ENCODE peak calls at places on chromosomes 1 and 21, in eight cellular contexts. U, G, W, B, S, L, I and O are unnamed samples. For H3K27me3, the result is how much of the 10 kb centered on the place peaks cover.

GRCh38 chr21:46284077-46284644 is 1.2 kb downstream of the MCM3AP start:
- DNase-seq in U (peak), G (no peak), W (no peak), B (no peak), S (no peak), L (no peak), I (no peak), O (no peak)

GRCh38 chr1:225958041-225958440 is 17.0 kb upstream of the LEFTY2 start:
- DNase-seq in U (no peak), G (no peak), W (no peak), B (no peak), S (no peak), L (no peak), I (no peak), O (no peak)

GRCh38 chr1:20402585-20403422 is 83.2 kb downstream of the CAMK2N1 start:
- DNase-seq in U (no peak), G (no peak), W (peak), B (no peak), S (no peak), L (no peak), I (no peak), O (no peak)

GRCh38 chr1:110292031-110292300 is 47.2 kb upstream of the RBM15 start:
- DNase-seq in U (no peak), G (no peak), W (no peak), B (no peak), S (no peak), L (no peak), I (no peak), O (no peak)

GRCh38 chr1:208081972-208082371 is 162.2 kb downstream of the PLXNA2 start:
- DNase-seq in U (no peak), G (no peak), W (no peak), B (no peak), S (no peak), L (no peak), I (no peak), O (no peak)

GRCh38 chr1:115302390-115302961 is 35.6 kb downstream of the NGF start:
- DNase-seq in U (no peak), G (no peak), W (no peak), B (no peak), S (no peak), L (no peak), I (peak), O (no peak)

GRCh38 chr1:86478747-86479146 is 10.0 kb downstream of the CLCA1 start:
- DNase-seq in U (no peak), G (no peak), W (no peak), B (no peak), S (no peak), L (no peak), I (no peak), O (no peak)

GRCh38 chr1:175005085-175005783 is 5.5 kb downstream of the CACYBP start:
- DNase-seq in U (no peak), G (no peak), W (no peak), B (no peak), S (no peak), L (no peak), I (no peak), O (no peak)

GRCh38 chr1:67524143-67525052 is 94.2 kb upstream of the SERBP1 start:
- DNase-seq in U (no peak), G (peak), W (no peak), B (no peak), S (no peak), L (no peak), I (no peak), O (no peak)

GRCh38 chr1:170964506-170964905 is 29.2 kb downstream of the MROH9 start:
- DNase-seq in U (no peak), G (no peak), W (no peak), B (no peak), S (no peak), L (no peak), I (no peak), O (no peak)

GRCh38 chr1:116150368-116150767 is 39.2 kb downstream of the MAB21L3 start:
- DNase-seq in U (no peak), G (no peak), W (no peak), B (no peak), S (no peak), L (no peak), I (no peak), O (no peak)

GRCh38 chr1:18640228-18641004 is 9.8 kb downstream of the PAX7 start:
- DNase-seq in U (no peak), G (no peak), W (no peak), B (no peak), S (no peak), L (no peak), I (no peak), O (no peak)

GRCh38 chr1:101200513-101200912 is 36.3 kb upstream of the S1PR1 start:
- DNase-seq in U (no peak), G (peak), W (no peak), B (peak), S (no peak), L (no peak), I (no peak), O (no peak)

GRCh38 chr1:248828845-248829244 is 3.1 kb upstream of the SH3BP5L start:
- DNase-seq in U (no peak), G (no peak), W (no peak), B (no peak), S (no peak), L (no peak), I (no peak), O (no peak)

GRCh38 chr1:224092601-224093000 is 21.3 kb upstream of the FBXO28 start:
- DNase-seq in U (no peak), G (no peak), W (no peak), B (no peak), S (no peak), L (no peak), I (no peak), O (no peak)

GRCh38 chr1:37305841-37306240 is 168.5 kb upstream of the ZC3H12A start:
- DNase-seq in U (no peak), G (no peak), W (no peak), B (no peak), S (no peak), L (no peak), I (no peak), O (no peak)

GRCh38 chr1:23555949-23556640 is 3.2 kb downstream of the ID3 start:
- DNase-seq in U (peak), G (peak), W (no peak), B (peak), S (no peak), L (peak), I (no peak), O (no peak)

GRCh38 chr1:109263597-109264378 is 14.4 kb downstream of the CELSR2 start:
- DNase-seq in U (peak), G (peak), W (peak), B (peak), S (peak), L (peak), I (peak), O (peak)

GRCh38 chr1:243407284-243408018 is 151.6 kb downstream of the SDCCAG8 start:
- DNase-seq in U (no peak), G (no peak), W (no peak), B (no peak), S (no peak), L (no peak), I (no peak), O (no peak)

GRCh38 chr1:39892611-39893595 is 8.8 kb downstream of the MYCL start:
- DNase-seq in U (no peak), G (no peak), W (no peak), B (no peak), S (no peak), L (no peak), I (no peak), O (peak)

GRCh38 chr1:236736761-236737160 is 50.5 kb downstream of the ACTN2 start:
- DNase-seq in U (no peak), G (no peak), W (no peak), B (no peak), S (no peak), L (no peak), I (no peak), O (no peak)

GRCh38 chr1:35282172-35282571 is 13.7 kb downstream of the ZMYM4 start:
- DNase-seq in U (no peak), G (no peak), W (no peak), B (no peak), S (no peak), L (no peak), I (no peak), O (no peak)

GRCh38 chr1:18776777-18777176 is 82.7 kb downstream of the TAS1R2 start:
- DNase-seq in U (no peak), G (no peak), W (no peak), B (no peak), S (no peak), L (no peak), I (no peak), O (no peak)

GRCh38 chr1:168491527-168492164 is 52.2 kb downstream of the XCL2 start:
- DNase-seq in U (no peak), G (no peak), W (no peak), B (no peak), S (no peak), L (no peak), I (no peak), O (no peak)

GRCh38 chr1:20366076-20366765 is 75.5 kb downstream of the VWA5B1 start:
- DNase-seq in U (peak), G (no peak), W (no peak), B (no peak), S (no peak), L (peak), I (no peak), O (no peak)

GRCh38 chr21:34598931-34599400 is 15.9 kb downstream of the RCAN1 start:
- DNase-seq in U (no peak), G (peak), W (no peak), B (no peak), S (no peak), L (no peak), I (no peak), O (no peak)

GRCh38 chr1:32683397-32683796 is 19.2 kb downstream of the SYNC start:
- DNase-seq in U (no peak), G (no peak), W (no peak), B (no peak), S (no peak), L (no peak), I (no peak), O (no peak)

GRCh38 chr1:6675936-6676335 is 25.7 kb downstream of the DNAJC11 start:
- DNase-seq in U (no peak), G (no peak), W (no peak), B (no peak), S (no peak), L (no peak), I (no peak), O (no peak)

GRCh38 chr1:171434717-171435346 is 50.5 kb upstream of the PRRC2C start:
- DNase-seq in U (no peak), G (no peak), W (no peak), B (no peak), S (no peak), L (no peak), I (peak), O (no peak)

GRCh38 chr1:60859111-60859510 is 223.2 kb upstream of the NFIA start:
- DNase-seq in U (no peak), G (no peak), W (no peak), B (no peak), S (no peak), L (no peak), I (no peak), O (no peak)

GRCh38 chr1:78079580-78079979 is 33.8 kb downstream of the GIPC2 start:
- DNase-seq in U (no peak), G (no peak), W (no peak), B (no peak), S (no peak), L (no peak), I (no peak), O (no peak)

GRCh38 chr1:154239491-154239890 is 18.7 kb downstream of the UBAP2L start:
- DNase-seq in U (no peak), G (no peak), W (no peak), B (no peak), S (no peak), L (no peak), I (no peak), O (no peak)

GRCh38 chr1:100538935-100539835 is 1.2 kb downstream of the GPR88 start:
- DNase-seq in U (no peak), G (no peak), W (peak), B (no peak), S (no peak), L (no peak), I (no peak), O (peak)

GRCh38 chr1:196393742-196394141 is 214.5 kb downstream of the KCNT2 start:
- DNase-seq in U (no peak), G (no peak), W (peak), B (no peak), S (no peak), L (no peak), I (no peak), O (no peak)

GRCh38 chr1:917466-918091 is 6.1 kb upstream of the SAMD11 start:
- DNase-seq in U (no peak), G (no peak), W (no peak), B (no peak), S (no peak), L (no peak), I (no peak), O (no peak)
- TF ChIP-seq POLR2A in U (no peak), G (no peak), W (no peak), B (no peak), S (no peak), L (no peak), I (no peak), O (no peak)

GRCh38 chr1:202706851-202707250 is 3.4 kb downstream of the SYT2 start:
- DNase-seq in U (no peak), G (no peak), W (no peak), B (no peak), S (no peak), L (no peak), I (no peak), O (no peak)

GRCh38 chr1:202708456-202709275 is 1.6 kb downstream of the SYT2 start:
- DNase-seq in U (no peak), G (no peak), W (no peak), B (no peak), S (no peak), L (no peak), I (no peak), O (no peak)

GRCh38 chr1:202710070-202711025 is at the start of gene SYT2:
- DNase-seq in U (peak), G (no peak), W (no peak), B (no peak), S (no peak), L (peak), I (no peak), O (peak)

GRCh38 chr1:202711949-202712635 is 1.8 kb upstream of the SYT2 start:
- DNase-seq in U (no peak), G (no peak), W (no peak), B (no peak), S (no peak), L (no peak), I (no peak), O (no peak)

DNA sequence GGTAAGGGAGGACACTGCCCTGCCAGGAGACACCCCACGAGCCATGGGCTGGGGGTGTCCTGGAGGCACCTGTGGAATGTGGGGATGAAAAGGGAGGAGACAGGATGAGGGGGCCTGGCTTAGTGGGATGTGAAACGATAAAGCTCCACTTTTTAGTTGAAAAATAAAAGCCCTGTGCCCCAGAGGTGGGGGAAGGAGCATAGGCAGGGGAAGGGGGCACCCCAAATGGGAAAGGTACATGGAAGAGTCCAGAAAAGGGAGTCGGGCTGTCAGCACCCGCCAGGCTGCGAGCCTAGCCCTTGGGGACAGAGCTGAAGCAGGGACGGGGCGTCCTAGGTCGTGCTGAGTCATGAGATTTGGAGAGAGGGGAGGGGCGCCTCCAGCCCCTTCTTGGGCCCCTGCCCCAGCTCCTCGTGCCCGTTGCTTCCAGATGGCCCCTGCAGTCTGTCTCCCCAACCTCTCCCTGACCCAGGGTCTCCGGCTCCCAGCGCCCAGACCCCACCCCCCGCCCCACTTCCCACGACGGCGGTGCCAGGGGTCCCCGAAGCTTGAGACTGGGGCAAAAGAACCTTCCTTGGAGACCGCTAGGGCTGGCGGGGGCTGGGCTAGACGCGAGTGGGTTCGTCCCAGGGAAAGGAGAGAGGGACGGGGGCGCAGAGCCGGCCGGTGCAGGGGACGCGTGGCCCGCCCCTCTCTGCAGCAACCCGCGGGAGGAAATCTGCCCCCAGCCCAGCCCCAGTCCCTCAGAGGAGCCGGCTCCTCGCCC is 795 bp downstream of the SYT2 start:
- DNase-seq in U (no peak), G (no peak), W (no peak), B (no peak), S (no peak), L (no peak), I (no peak), O (no peak)
- H3K27me3 ChIP-seq in U (half or more), G (half or more), W (half or more), B (under half), S (under half), L (under half), I (under half), O (half or more)

GRCh38 chr1:93878889-93879586 is at the start of gene DNTTIP2:
- DNase-seq in U (peak), G (peak), W (peak), B (peak), S (peak), L (peak), I (peak), O (peak)
- TF ChIP-seq POLR2A in U (peak), G (peak), W (peak), B (peak), S (peak), L (peak), I (peak), O (no peak)

GRCh38 chr1:3290438-3290837 is 164.0 kb upstream of the ARHGEF16 start:
- DNase-seq in U (no peak), G (no peak), W (no peak), B (no peak), S (no peak), L (no peak), I (no peak), O (no peak)

GRCh38 chr1:3292051-3292722 is 162.3 kb upstream of the ARHGEF16 start:
- DNase-seq in U (no peak), G (no peak), W (no peak), B (no peak), S (no peak), L (no peak), I (no peak), O (no peak)

GRCh38 chr1:3292868-3293562 is 161.4 kb upstream of the ARHGEF16 start:
- DNase-seq in U (no peak), G (peak), W (no peak), B (no peak), S (no peak), L (no peak), I (no peak), O (no peak)

GRCh38 chr1:3289502-3289901 is 165.0 kb upstream of the ARHGEF16 start:
- DNase-seq in U (no peak), G (no peak), W (no peak), B (no peak), S (no peak), L (no peak), I (no peak), O (no peak)

DNA sequence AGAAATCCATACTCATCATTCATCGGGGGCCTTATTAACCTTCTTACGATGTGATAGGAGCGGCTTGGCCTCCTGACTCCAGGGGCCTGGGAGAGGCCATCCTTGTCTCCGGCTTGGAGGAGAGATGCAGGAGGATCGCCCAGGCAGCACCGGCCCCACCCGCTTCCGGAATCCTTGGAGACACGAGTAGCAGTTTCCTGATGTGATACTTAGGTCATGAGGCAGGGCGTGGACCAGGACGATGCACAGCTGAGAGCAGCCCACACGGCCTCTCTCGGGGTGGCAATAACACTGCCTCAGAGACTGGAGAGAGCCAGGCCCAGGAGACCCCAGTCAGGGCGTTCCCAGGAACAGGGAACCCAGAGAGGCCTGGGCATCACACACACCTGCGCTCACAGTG is 163.6 kb upstream of the ARHGEF16 start:
- DNase-seq in U (no peak), G (no peak), W (no peak), B (no peak), S (no peak), L (no peak), I (no peak), O (no peak)
- H3K27me3 ChIP-seq in U (under half), G (under half), W (half or more), B (under half), S (under half), L (under half), I (under half), O (under half)

DNA sequence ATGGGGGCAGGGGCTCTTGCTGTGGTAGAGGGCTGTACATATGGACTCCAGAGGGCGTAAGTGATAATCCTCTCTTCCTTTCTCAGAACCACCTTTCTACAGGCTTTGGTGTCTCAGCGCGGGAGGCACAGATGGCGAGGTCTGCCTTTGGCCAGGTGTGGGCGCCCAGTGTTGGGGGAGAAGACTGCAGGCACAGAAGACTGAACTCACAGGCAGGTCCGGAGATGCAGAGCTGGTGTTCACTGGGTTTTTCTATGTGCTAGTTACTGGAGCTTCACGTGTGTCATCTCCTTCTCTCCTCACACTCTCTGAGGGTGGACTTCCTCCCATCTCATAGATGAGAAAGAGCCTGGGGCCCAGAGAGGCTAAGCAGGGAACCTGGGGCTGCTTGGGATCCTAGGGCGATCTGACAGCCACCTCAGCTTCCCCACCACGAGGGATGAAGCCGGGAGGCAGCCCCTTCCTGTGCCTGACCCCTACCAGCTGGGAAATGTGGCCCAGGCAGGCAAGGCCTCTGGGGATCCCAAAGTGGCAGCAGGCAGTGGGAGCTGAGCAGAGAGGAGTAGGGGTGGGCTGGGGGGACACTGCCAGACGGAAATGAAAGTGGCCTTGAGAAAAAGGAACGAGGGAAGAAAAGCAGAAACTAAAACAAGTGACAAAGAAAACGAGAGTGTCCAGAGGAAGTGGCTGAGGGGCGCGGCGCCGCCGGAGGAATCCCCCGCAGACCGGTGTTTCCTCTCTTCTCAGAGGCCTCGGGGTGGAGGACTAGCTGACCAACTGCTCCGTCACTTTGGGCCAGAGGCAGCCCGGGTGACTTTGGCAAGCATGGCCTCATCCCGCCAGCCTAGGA is 191.6 kb downstream of the HIVEP3 start:
- DNase-seq in U (peak), G (no peak), W (no peak), B (no peak), S (peak), L (peak), I (no peak), O (peak)
- TF ChIP-seq POLR2A in U (no peak), G (no peak), W (no peak), B (no peak), S (peak), L (no peak), I (no peak), O (no peak)